ENCODE peak calls at places on chromosomes 4 and X, in ten cellular contexts. O is endodermal cell; K is amygdala; H is CD4-positive, alpha-beta memory T cell; D is T1000; Z is DND-41; F is stimulated activated CD4-positive, alpha-beta T cell treated with anti-CD3 and anti-CD28 coated beads, Interleukin-4, amount 100 ng/mL, for 24 hours; A is anterior cingulate cortex; Y is epithelial cell of proximal tubule; J is AG10803. T is an unnamed sample.

GRCh38 chr4:148926861-148927260 is 484.6 kb upstream of the NR3C2 start:
- DNase-seq in O (no peak), K (no peak), H (no peak), D (no peak), Z (no peak), F (no peak), A (no peak), Y (peak), J (peak), T (no peak)

GRCh38 chr4:151524610-151525009 is 115.6 kb downstream of the FHIP1A start:
- DNase-seq in O (peak), K (no peak), H (no peak), D (no peak), Z (peak), F (no peak), A (no peak), Y (no peak), J (no peak), T (no peak)

GRCh38 chr4:182427530-182427929 is 184.3 kb downstream of the TENM3 start:
- DNase-seq in O (no peak), K (no peak), H (no peak), D (no peak), Z (no peak), F (no peak), A (no peak), Y (no peak), J (peak), T (no peak)

GRCh38 chr4:84150177-84150576 is 348.9 kb downstream of the NKX6-1 start:
- DNase-seq in O (no peak), K (no peak), H (no peak), D (no peak), Z (no peak), F (no peak), A (no peak), Y (no peak), J (no peak), T (no peak)

GRCh38 chrX:103918050-103918449 is 44.4 kb upstream of the TMSB15B start:
- DNase-seq in O (peak), K (peak), H (peak), D (no peak), Z (peak), F (peak), A (peak), Y (no peak), J (peak), T (peak)

GRCh38 chr4:29540439-29541102 is 1179.6 kb upstream of the PCDH7 start:
- DNase-seq in O (no peak), K (no peak), H (no peak), D (no peak), Z (no peak), F (no peak), A (no peak), Y (no peak), J (no peak), T (no peak)

GRCh38 chr4:175971393-175972179 is 94.1 kb upstream of the WDR17 start:
- DNase-seq in O (no peak), K (no peak), H (no peak), D (no peak), Z (no peak), F (no peak), A (no peak), Y (no peak), J (no peak), T (no peak)

GRCh38 chr4:147539959-147540358 is 59.1 kb downstream of the EDNRA start:
- DNase-seq in O (no peak), K (no peak), H (no peak), D (no peak), Z (no peak), F (no peak), A (no peak), Y (no peak), J (no peak), T (no peak)

GRCh38 chrX:69133561-69134542 is 31.4 kb downstream of the PJA1 start:
- DNase-seq in O (peak), K (no peak), H (no peak), D (no peak), Z (no peak), F (no peak), A (no peak), Y (peak), J (peak), T (no peak)

GRCh38 chrX:850471-850916 is 219.9 kb downstream of the SHOX start:
- DNase-seq in O (peak), K (no peak), H (no peak), D (no peak), Z (no peak), F (no peak), A (no peak), Y (no peak), J (peak), T (peak)

GRCh38 chr4:187470061-187470460 is 525.5 kb upstream of the ZFP42 start:
- DNase-seq in O (no peak), K (no peak), H (no peak), D (no peak), Z (no peak), F (no peak), A (no peak), Y (no peak), J (no peak), T (peak)

GRCh38 chrX:122504026-122504425 is 680.1 kb upstream of the GRIA3 start:
- DNase-seq in O (no peak), K (no peak), H (no peak), D (no peak), Z (no peak), F (no peak), A (no peak), Y (no peak), J (peak), T (no peak)

GRCh38 chrX:13750204-13750603 is 15.7 kb downstream of the OFD1 start:
- DNase-seq in O (no peak), K (no peak), H (peak), D (no peak), Z (no peak), F (peak), A (no peak), Y (no peak), J (peak), T (no peak)

GRCh38 chr4:182507808-182508207 is 264.6 kb downstream of the TENM3 start:
- DNase-seq in O (no peak), K (no peak), H (no peak), D (no peak), Z (no peak), F (no peak), A (no peak), Y (no peak), J (no peak), T (no peak)

GRCh38 chr4:80239480-80239879 is 27.0 kb upstream of the FGF5 start:
- DNase-seq in O (no peak), K (no peak), H (no peak), D (no peak), Z (no peak), F (no peak), A (no peak), Y (no peak), J (peak), T (no peak)